ENCODE peak calls at places on chromosomes 7 and 10, in four cellular contexts. L, O, V and P are unnamed samples.

GRCh38 chr7:75591467-75591866 is 99.3 kb downstream of the SPDYE5 start:
- DNase-seq in L (no peak), O (no peak), V (no peak), P (no peak)

GRCh38 chr7:149209518-149210269 is 14.3 kb downstream of the ZNF282 start:
- DNase-seq in L (peak; percentile 80), O (peak; percentile 70), V (peak; percentile 26), P (peak; percentile 80)

GRCh38 chr10:69051710-69052487 is 36.0 kb upstream of the SRGN start:
- DNase-seq in L (no peak), O (no peak), V (no peak), P (no peak)

GRCh38 chr10:34495938-34496337 is 319.2 kb downstream of the PARD3 start:
- DNase-seq in L (no peak), O (no peak), V (no peak), P (no peak)

GRCh38 chr10:111473361-111473760 is 396.5 kb downstream of the ADRA2A start:
- DNase-seq in L (no peak), O (no peak), V (no peak), P (no peak)

GRCh38 chr7:50068026-50068425 is 25.0 kb downstream of the ZPBP start:
- DNase-seq in L (no peak), O (peak; percentile 59), V (no peak), P (no peak)

GRCh38 chr10:11014671-11015141 is 3.0 kb upstream of the CELF2 start:
- DNase-seq in L (no peak), O (no peak), V (peak; percentile 14), P (no peak)

GRCh38 chr7:64914557-64914956 is 11.5 kb downstream of the ZNF273 start:
- DNase-seq in L (no peak), O (no peak), V (no peak), P (no peak)

GRCh38 chr7:116356979-116357378 is 142.6 kb upstream of the CAV2 start:
- DNase-seq in L (no peak), O (no peak), V (no peak), P (no peak)

GRCh38 chr7:50164552-50165220 is 71.6 kb upstream of the ZPBP start:
- DNase-seq in L (no peak), O (no peak), V (no peak), P (no peak)

GRCh38 chr10:111370101-111370500 is 293.3 kb downstream of the ADRA2A start:
- DNase-seq in L (no peak), O (no peak), V (no peak), P (no peak)

GRCh38 chr7:28767356-28767755 is 190.8 kb downstream of the TRIL start:
- DNase-seq in L (no peak), O (no peak), V (no peak), P (no peak)

GRCh38 chr7:65269150-65269856 is 104.4 kb upstream of the ZNF92 start:
- DNase-seq in L (no peak), O (peak; percentile 83), V (no peak), P (peak; percentile 88)

GRCh38 chr7:22574756-22575517 is 74.9 kb upstream of the STEAP1B start:
- DNase-seq in L (no peak), O (no peak), V (no peak), P (no peak)

GRCh38 chr7:96819111-96819700 is 109.6 kb upstream of the SEM1 start:
- DNase-seq in L (no peak), O (no peak), V (no peak), P (no peak)

GRCh38 chr10:44651834-44652233 is 259.3 kb upstream of the TMEM72 start:
- DNase-seq in L (peak; percentile 33), O (no peak), V (peak; percentile 73), P (no peak)

GRCh38 chr7:149071641-149072437 is 18.7 kb downstream of the ZNF786 start:
- DNase-seq in L (no peak), O (no peak), V (no peak), P (peak; percentile 69)

GRCh38 chr10:804787-805634 is 115.5 kb upstream of the DIP2C start:
- DNase-seq in L (no peak), O (no peak), V (no peak), P (no peak)

GRCh38 chr7:84025332-84025927 is 169.2 kb downstream of the SEMA3A start:
- DNase-seq in L (peak; percentile 95), O (peak; percentile 16), V (peak; percentile 93), P (no peak)

GRCh38 chr10:20984632-20985031 is 87.5 kb upstream of the NEBL start:
- DNase-seq in L (no peak), O (no peak), V (no peak), P (no peak)

GRCh38 chr7:69677905-69678793 is 79.9 kb downstream of the AUTS2 start:
- DNase-seq in L (no peak), O (no peak), V (no peak), P (no peak)

GRCh38 chr7:150734293-150734692 is 2.9 kb upstream of the GIMAP5 start:
- DNase-seq in L (no peak), O (no peak), V (no peak), P (no peak)

GRCh38 chr10:131203456-131204357 is 107.8 kb downstream of the TCERG1L start:
- DNase-seq in L (no peak), O (no peak), V (no peak), P (no peak)

GRCh38 chr10:76285012-76285411 is 853.6 kb downstream of the LRMDA start:
- DNase-seq in L (peak; percentile 82), O (no peak), V (peak; percentile 81), P (no peak)

GRCh38 chr10:88473989-88474883 is 108.9 kb downstream of the RNLS start:
- DNase-seq in L (no peak), O (peak; percentile 61), V (no peak), P (no peak)

GRCh38 chr10:98919899-98920298 is 315.8 kb downstream of the HPSE2 start:
- DNase-seq in L (peak; percentile 24), O (no peak), V (peak; percentile 55), P (no peak)

GRCh38 chr10:98920362-98920761 is 315.3 kb downstream of the HPSE2 start:
- DNase-seq in L (no peak), O (no peak), V (no peak), P (no peak)

GRCh38 chr10:98920807-98921206 is 314.8 kb downstream of the HPSE2 start:
- DNase-seq in L (peak; percentile 45), O (no peak), V (peak; percentile 46), P (no peak)

GRCh38 chr10:98917828-98918227 is 317.8 kb downstream of the HPSE2 start:
- DNase-seq in L (no peak), O (no peak), V (no peak), P (no peak)

GRCh38 chr10:98916751-98917150 is 318.9 kb downstream of the HPSE2 start:
- DNase-seq in L (peak; percentile 29), O (no peak), V (peak; percentile 32), P (no peak)
- TF ChIP-seq CTCF in L (peak; percentile 15), O (no peak), V (no peak), P (no peak)

GRCh38 chr10:106557951-106558733 is 606.4 kb downstream of the SORCS1 start:
- DNase-seq in L (no peak), O (no peak), V (peak; percentile 73), P (no peak)

GRCh38 chr10:106557053-106557452 is 607.5 kb downstream of the SORCS1 start:
- DNase-seq in L (peak; percentile 57), O (no peak), V (peak; percentile 39), P (no peak)

GRCh38 chr10:106559442-106559841 is 605.1 kb downstream of the SORCS1 start:
- DNase-seq in L (peak; percentile 54), O (no peak), V (peak; percentile 90), P (no peak)

GRCh38 chr10:106551501-106551900 is 613.0 kb downstream of the SORCS1 start:
- DNase-seq in L (no peak), O (no peak), V (no peak), P (no peak)

DNA sequence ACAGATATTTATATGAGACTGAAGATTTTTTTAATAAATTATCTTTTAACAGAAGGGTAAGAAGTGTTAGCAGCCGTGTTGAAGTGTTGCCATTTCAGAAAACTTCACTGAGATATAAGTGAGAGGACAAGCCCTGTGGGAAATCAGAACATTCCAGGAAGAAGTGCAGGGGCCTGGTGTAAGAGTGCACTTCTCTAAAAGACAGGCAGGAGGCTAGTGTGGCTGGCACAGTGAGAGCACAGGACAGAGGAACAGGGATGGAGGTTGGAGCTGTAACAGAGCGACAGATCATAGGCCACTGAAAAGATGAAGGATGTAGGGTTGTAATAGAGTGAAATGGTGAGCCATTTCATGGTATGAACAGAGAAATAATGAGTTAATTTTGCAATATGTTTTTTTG is 608.9 kb downstream of the SORCS1 start:
- DNase-seq in L (no peak), O (no peak), V (no peak), P (no peak)
- TF ChIP-seq CTCF in L (peak; percentile 43), O (no peak), V (no peak), P (no peak)

DNA sequence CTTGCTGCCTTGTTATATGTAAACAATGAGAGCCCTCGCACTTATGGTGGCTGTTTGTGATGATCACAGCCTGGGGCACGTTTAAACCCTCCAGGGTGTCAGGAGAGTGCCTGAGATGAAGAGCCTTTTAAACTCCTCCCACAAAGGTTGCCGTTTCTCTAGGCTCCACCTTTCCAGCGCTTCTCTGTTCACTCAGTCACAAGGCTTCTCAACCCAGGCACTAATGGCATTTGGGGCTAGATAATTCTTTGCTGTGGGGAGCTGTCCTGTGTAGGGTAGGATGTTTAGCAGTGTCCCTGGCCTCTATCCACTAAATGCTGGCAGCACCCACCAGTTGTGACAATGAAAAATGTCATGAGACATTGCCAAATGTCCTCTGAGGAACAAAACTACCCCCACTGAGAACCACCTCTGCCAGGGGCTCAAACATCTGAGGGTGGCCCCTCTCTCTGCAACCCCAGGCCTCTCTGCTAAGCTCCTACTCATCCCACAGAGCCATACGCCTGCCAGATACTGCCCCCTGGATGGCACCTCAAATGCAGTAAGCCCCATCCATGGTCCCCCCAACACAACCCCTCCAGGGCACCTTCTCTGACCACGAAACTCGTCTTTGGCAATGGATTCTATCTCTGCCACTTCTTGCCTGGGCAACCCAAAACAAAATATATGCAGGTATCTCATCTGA is 144.3 kb upstream of the ZMIZ1 start:
- DNase-seq in L (no peak), O (no peak), V (no peak), P (no peak)
- TF ChIP-seq CTCF in L (no peak), O (no peak), V (no peak), P (no peak)

GRCh38 chr7:55190511-55191160 is 171.8 kb downstream of the EGFR start:
- DNase-seq in L (no peak), O (no peak), V (no peak), P (no peak)

GRCh38 chr7:55193245-55193644 is 171.9 kb upstream of the LANCL2 start:
- DNase-seq in L (no peak), O (no peak), V (peak; percentile 17), P (no peak)

GRCh38 chr7:55192718-55193117 is 172.4 kb upstream of the LANCL2 start:
- DNase-seq in L (peak; percentile 85), O (no peak), V (peak; percentile 88), P (no peak)

GRCh38 chr7:55191161-55191925 is 172.5 kb downstream of the EGFR start:
- DNase-seq in L (no peak), O (no peak), V (no peak), P (no peak)

DNA sequence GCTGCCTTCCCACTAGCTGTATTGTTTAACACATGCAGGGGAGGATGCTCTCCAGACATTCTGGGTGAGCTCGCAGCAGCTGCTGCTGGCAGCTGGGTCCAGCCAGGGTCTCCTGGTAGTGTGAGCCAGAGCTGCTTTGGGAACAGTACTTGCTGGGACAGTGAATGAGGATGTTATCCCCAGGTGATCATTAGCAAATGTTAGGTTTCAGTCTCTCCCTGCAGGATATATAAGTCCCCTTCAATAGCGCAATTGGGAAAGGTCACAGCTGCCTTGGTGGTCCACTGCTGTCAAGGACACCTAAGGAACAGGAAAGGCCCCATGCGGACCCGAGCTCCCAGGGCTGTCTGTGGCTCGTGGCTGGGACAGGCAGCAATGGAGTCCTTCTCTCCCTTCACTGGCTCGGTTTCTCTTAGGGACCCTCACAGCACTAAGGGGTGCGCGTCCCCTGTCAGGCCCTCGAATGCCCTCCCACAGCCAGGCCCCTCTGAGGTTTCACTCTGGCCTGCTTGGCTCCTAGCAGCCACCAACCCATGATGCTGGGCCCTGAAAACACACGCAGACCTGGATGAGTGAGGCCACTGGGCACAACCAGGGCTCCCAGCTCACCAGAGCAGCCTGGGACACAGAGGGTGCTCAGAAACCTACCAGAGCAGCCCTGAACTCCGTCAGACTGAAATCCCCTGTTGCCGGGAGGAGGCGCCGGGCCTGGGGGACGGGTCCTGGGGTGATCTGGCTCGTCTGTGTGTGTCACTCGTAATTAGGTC is 173.0 kb upstream of the LANCL2 start:
- DNase-seq in L (no peak), O (no peak), V (no peak), P (no peak)
- TF ChIP-seq CTCF in L (peak; percentile 44), O (no peak), V (no peak), P (no peak)